ENCODE peak calls at places on chromosomes 16 and 17, in eight cellular contexts. A, C, J, U, F, Y, Q and B are unnamed samples.

GRCh38 chr16:28012031-28012445 is 51.5 kb downstream of the GSG1L start:
- DNase-seq in Y (no peak), A (no peak), U (no peak), Q (no peak), C (no peak), F (no peak), J (no peak), B (no peak)

GRCh38 chr16:68074850-68075249 is 10.3 kb upstream of the NFATC3 start:
- DNase-seq in F (no peak), J (no peak), U (peak), A (no peak), Y (peak), Q (no peak), C (no peak), B (no peak)

GRCh38 chr16:3490911-3491629 is 4.2 kb downstream of the C16orf90 start:
- DNase-seq in Q (no peak), F (no peak), U (no peak), Y (no peak), C (no peak), A (no peak), J (no peak), B (no peak)

GRCh38 chr17:11296994-11297393 is 56.0 kb downstream of the SHISA6 start:
- DNase-seq in J (no peak), F (no peak), Y (no peak), A (no peak), U (no peak), C (peak), Q (no peak), B (no peak)

GRCh38 chr16:1981398-1981836 is at the start of gene NOXO1:
- DNase-seq in J (no peak), U (no peak), Y (no peak), Q (peak), F (no peak), C (no peak), A (no peak), B (peak)

GRCh38 chr16:68893710-68894705 is 50.7 kb downstream of the TANGO6 start:
- DNase-seq in C (peak), F (peak), Y (no peak), U (no peak), A (peak), Q (no peak), J (no peak), B (no peak)

GRCh38 chr16:17461951-17462729 is 8.6 kb downstream of the XYLT1 start:
- DNase-seq in J (no peak), F (no peak), Y (no peak), C (no peak), Q (no peak), U (peak), A (no peak), B (no peak)

GRCh38 chr16:879986-880385 is 79.5 kb upstream of the GNG13 start:
- DNase-seq in F (no peak), C (no peak), J (no peak), A (no peak), U (no peak), Y (no peak), Q (no peak), B (no peak)

GRCh38 chr16:27723711-27724490 is 174.0 kb downstream of the KATNIP start:
- DNase-seq in Y (no peak), U (no peak), Q (no peak), C (no peak), A (no peak), J (no peak), F (no peak), B (peak)

GRCh38 chr17:5950871-5951270 is 119.3 kb upstream of the WSCD1 start:
- DNase-seq in A (no peak), Q (no peak), U (no peak), C (no peak), J (no peak), Y (no peak), F (no peak), B (no peak)

GRCh38 chr16:1474471-1474795 is 395 bp downstream of the CLCN7 start:
- DNase-seq in F (no peak), A (no peak), J (no peak), U (no peak), Y (no peak), C (no peak), Q (no peak), B (no peak)

GRCh38 chr17:58527949-58528348 is 13.5 kb upstream of the MTMR4 start:
- DNase-seq in U (no peak), J (no peak), Q (peak), Y (no peak), F (peak), A (no peak), C (no peak), B (no peak)

GRCh38 chr16:75921281-75921680 is 195.0 kb upstream of the CPHXL start:
- DNase-seq in A (no peak), Y (no peak), J (no peak), U (no peak), F (no peak), C (no peak), Q (no peak), B (no peak)

GRCh38 chr16:75398333-75398732 is 35.0 kb downstream of the CFDP1 start:
- DNase-seq in Q (no peak), A (no peak), Y (no peak), J (no peak), C (no peak), F (no peak), U (no peak), B (no peak)

GRCh38 chr17:17313350-17313991 is 10.3 kb downstream of the NT5M start:
- DNase-seq in Q (peak), F (no peak), C (peak), A (no peak), Y (no peak), U (peak), J (peak), B (peak)

GRCh38 chr17:7840441-7840840 is 6.4 kb downstream of the KDM6B start:
- DNase-seq in J (no peak), Q (no peak), A (no peak), C (no peak), U (no peak), F (no peak), Y (no peak), B (no peak)

DNA sequence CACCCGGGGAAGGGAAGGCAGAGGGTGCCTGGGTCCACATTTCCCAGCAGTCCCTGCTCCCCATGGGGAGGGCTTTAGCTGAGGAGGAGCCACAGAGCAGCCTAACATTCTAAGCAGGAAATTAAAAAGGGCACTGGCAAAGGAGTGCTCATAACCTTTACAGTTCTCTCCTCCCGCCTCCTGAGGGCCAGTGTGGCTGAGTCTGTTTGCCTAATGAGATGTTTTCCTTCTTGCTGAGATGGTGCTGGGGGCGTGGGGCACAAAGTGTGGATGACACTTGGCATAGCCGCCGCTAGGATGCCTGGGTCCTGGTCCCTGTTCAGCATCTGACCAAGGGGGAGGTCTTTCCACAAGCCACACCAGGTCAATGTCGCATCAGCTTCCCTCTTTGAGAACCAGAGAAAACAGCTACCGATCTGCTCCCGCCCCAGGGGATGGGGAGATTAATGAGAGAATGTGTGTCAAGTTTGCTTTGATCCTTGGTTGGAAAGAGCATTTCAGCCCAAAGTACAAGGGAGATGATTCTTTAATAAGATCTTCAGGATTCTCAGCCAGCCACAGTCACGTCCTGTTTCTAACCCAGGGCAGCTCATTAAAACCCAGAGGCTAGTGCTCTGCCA is 5.8 kb downstream of the KIF18B start:
- DNase-seq in Y (no peak), A (no peak), U (no peak), F (peak), J (no peak), C (no peak), Q (no peak), B (no peak)
- H3K9ac ChIP-seq in Y (no peak), A (no peak), U (no peak), F (no peak), J (no peak), C (no peak), Q (peak), B (no peak)

DNA sequence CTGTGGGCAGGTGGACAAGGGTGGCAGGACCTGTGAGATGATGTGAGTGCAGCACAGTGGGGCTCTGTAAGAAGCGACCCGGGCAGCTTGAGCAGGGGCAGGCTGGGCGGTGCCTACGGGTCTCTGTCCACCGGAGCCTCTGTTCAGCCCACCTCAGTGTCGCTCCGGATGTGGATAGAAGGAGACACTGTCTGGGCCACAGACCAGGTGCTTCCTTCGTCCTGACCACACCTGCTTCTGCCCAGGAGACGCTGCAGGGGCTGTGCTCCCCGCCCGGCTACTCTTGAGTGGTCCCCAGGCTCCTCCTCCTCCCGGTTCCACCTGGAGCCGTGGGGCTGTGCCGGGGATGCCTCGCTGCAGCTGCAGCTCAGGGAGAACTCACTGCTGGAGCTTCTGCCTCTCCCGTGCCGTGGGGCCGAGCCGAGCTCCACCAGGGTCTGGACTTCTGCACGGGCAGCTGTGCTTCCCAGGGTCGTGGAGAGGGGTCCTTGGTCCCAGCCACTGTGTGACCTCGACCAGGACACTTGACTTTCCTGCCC is 21.5 kb downstream of the METRNL start:
- DNase-seq in U (peak), A (no peak), F (no peak), C (no peak), Y (no peak), J (no peak), Q (no peak), B (no peak)
- H3K27ac ChIP-seq in U (no peak), A (no peak), F (no peak), C (no peak), Y (no peak), J (peak), Q (no peak), B (no peak)

GRCh38 chr16:11328172-11329079 is 16.8 kb upstream of the RMI2 start:
- DNase-seq in Q (peak), A (peak), C (peak), U (peak), F (peak), Y (peak), J (peak), B (peak)

GRCh38 chr16:11330526-11331237 is 14.6 kb upstream of the RMI2 start:
- DNase-seq in J (no peak), A (no peak), C (peak), Y (no peak), Q (no peak), F (no peak), U (no peak), B (no peak)

GRCh38 chr16:11329891-11330290 is 15.4 kb upstream of the RMI2 start:
- DNase-seq in J (no peak), F (peak), A (peak), C (no peak), Q (no peak), U (no peak), Y (no peak), B (no peak)

GRCh38 chr16:11327277-11328171 is 17.7 kb upstream of the RMI2 start:
- DNase-seq in A (no peak), F (no peak), J (no peak), U (no peak), Q (no peak), Y (peak), C (no peak), B (no peak)

GRCh38 chr16:11329080-11329491 is 16.2 kb upstream of the RMI2 start:
- DNase-seq in Y (peak), U (peak), A (peak), C (peak), J (no peak), Q (no peak), F (peak), B (no peak)
- H3K4me3 ChIP-seq in Y (peak), U (peak), A (peak), C (peak), J (peak), Q (no peak), F (no peak), B (no peak)

GRCh38 chr17:39641119-39641496 is 4.2 kb downstream of the STARD3 start:
- DNase-seq in C (no peak), A (no peak), Q (no peak), U (no peak), F (no peak), Y (no peak), J (no peak), B (no peak)
- H3K9ac ChIP-seq in C (no peak), A (no peak), Q (no peak), U (no peak), F (no peak), Y (no peak), J (no peak), B (no peak)

GRCh38 chr17:48904428-48904827 is 3.8 kb upstream of the UBE2Z start:
- DNase-seq in U (no peak), Q (no peak), A (no peak), J (no peak), C (no peak), Y (no peak), F (no peak), B (no peak)

GRCh38 chr17:48905987-48906515 is 2.2 kb upstream of the UBE2Z start:
- DNase-seq in Q (no peak), A (no peak), J (no peak), C (no peak), F (no peak), Y (no peak), U (no peak), B (no peak)

GRCh38 chr17:48903401-48903800 is 4.8 kb upstream of the UBE2Z start:
- DNase-seq in F (no peak), A (no peak), J (no peak), Q (no peak), C (no peak), U (no peak), Y (no peak), B (no peak)

GRCh38 chr17:48901241-48901640 is 7.0 kb upstream of the UBE2Z start:
- DNase-seq in C (no peak), A (no peak), Y (no peak), J (no peak), U (no peak), Q (no peak), F (no peak), B (no peak)
- H3K27ac ChIP-seq in C (no peak), A (no peak), Y (no peak), J (no peak), U (no peak), Q (no peak), F (no peak), B (no peak)

DNA sequence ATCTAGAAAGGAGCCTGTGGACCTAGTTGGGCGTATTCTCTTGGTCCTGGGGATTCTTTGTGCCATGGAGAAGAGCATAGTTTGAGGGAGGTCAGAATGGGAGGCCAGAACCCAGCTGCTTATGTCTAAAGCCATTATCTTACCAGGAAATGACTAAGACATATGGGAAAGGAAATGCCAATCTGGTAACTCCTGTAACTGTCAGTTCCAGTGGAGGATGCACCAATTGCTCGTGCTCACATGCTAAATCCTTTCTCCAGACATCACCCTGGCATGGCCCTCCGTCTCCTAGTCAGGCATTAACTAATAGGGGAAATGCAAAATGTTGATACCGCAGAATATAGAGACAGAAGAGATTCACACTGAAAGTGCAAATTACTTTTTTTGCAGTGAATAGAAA is 255.6 kb upstream of the HSBP1 start:
- DNase-seq in A (peak), Y (no peak), C (peak), U (no peak), J (no peak), F (peak), Q (peak), B (no peak)
- H3K4me3 ChIP-seq in A (no peak), Y (no peak), C (no peak), U (no peak), J (no peak), F (no peak), Q (no peak), B (no peak)

DNA sequence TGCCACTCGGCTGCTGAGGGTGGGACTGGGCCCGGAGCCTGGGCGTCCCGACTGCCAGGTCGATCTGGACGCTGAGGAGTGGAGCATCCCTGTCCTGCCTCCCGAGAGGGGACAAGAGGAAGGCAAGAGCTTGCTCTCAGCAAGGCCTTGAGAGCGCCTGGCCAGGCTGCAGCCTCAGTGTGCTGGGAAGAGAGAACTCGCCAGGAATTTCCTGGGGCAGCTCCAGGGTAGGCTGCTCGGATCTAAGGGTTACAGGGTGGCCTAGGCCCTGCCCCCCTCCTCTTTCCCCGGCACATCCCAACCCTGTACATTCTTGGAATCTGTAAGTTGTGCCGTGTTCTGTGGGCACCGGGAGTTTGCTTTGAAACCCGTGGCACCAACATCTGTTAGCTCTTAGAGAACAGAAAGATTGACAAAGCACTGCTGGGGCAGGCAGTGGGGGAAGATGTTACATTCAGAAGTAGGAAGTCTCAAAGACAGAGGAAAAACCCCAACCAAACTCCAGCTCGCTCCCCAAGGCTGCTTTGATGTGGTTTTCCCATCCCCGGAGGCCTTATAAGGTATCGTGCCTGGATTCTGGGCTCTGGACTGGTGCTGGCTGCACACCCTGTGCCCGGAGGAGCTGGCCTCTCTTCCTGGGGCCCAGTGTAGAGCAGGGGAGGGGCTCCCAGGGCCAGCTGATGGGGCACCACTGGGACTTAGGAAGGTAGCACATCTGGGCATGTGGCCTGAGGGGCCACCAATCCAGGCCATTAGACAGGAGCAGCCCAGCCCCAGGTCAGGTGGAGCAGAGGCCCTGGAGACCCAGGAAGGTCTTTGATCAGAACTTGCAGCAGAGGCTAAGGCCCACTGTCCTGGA is 55.2 kb downstream of the NKD1 start:
- DNase-seq in U (no peak), J (no peak), Y (no peak), C (no peak), Q (peak), F (peak), A (peak), B (no peak)
- H3K9ac ChIP-seq in U (no peak), J (peak), Y (no peak), C (no peak), Q (no peak), F (peak), A (peak), B (no peak)

GRCh38 chr17:35214192-35214591 is 20.0 kb upstream of the SLC35G3 start:
- DNase-seq in F (no peak), J (no peak), C (no peak), Q (no peak), U (no peak), A (no peak), Y (no peak), B (no peak)
- H3K27ac ChIP-seq in F (no peak), J (no peak), C (no peak), Q (no peak), U (no peak), A (no peak), Y (no peak), B (peak)

GRCh38 chr16:81181013-81181720 is 57.3 kb upstream of the BCO1 start:
- DNase-seq in J (peak), Q (peak), A (peak), U (no peak), Y (no peak), C (peak), F (peak), B (peak)
- H3K4me3 ChIP-seq in J (peak), Q (no peak), A (no peak), U (no peak), Y (no peak), C (no peak), F (no peak), B (no peak)

DNA sequence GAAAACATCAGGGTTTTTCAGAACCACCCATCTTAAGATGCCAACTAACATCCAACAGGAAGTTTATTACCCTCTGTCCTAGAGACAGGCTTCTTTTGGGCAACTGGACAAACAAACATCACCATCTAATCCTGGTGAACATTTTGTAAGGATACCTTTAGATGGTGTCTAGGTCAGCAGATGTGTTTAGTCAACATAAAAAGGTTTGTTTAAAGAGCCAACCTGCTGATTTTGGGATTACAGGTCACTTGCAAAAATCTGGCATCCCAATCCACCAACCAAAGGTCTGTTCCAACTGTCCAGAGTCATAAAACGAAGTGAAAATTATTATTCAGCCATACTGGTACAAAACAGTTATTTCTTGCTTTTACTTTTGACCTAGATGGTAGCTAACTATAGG is 145.2 kb upstream of the C17orf78 start:
- DNase-seq in A (no peak), F (no peak), Q (no peak), C (no peak), U (no peak), J (no peak), Y (no peak), B (no peak)
- H3K9ac ChIP-seq in A (no peak), F (no peak), Q (no peak), C (no peak), U (no peak), J (no peak), Y (no peak), B (no peak)